ENCODE peak calls at places on chromosomes 16 and 17, in nine cellular contexts. O is GM12878, Q is stomach, S is H1, P is transverse colon, Y is sigmoid colon, D is suprapubic skin, X is upper lobe of left lung, T is HepG2. U is an unnamed sample.

GRCh38 chr17:53707546-53707945 is 115.2 kb upstream of the KIF2B start:
- DNase-seq in P (no peak), O (no peak), Y (no peak), T (no peak), S (no peak), X (no peak), D (no peak), Q (no peak), U (no peak)

GRCh38 chr16:70298988-70299938 is at the start of gene DDX19B:
- DNase-seq in X (peak; percentile 85), D (peak; percentile 88), T (peak; percentile 90), O (no peak), Y (peak; percentile 90), Q (peak; percentile 83), S (peak; percentile 84), P (peak; percentile 87), U (peak; percentile 93)

GRCh38 chr17:80477647-80478478 is 1.5 kb upstream of the NPTX1 start:
- DNase-seq in T (no peak), Q (no peak), O (no peak), Y (peak; percentile 81), S (peak; percentile 82), D (no peak), P (peak; percentile 35), X (no peak), U (no peak)

GRCh38 chr16:21301168-21301894 is 23.2 kb upstream of the CRYM start:
- DNase-seq in D (peak; percentile 91), Q (peak; percentile 72), S (peak; percentile 82), P (peak; percentile 92), T (peak; percentile 88), X (peak; percentile 82), Y (peak; percentile 88), O (peak; percentile 66), U (no peak)

GRCh38 chr16:69839240-69839688 is 77.1 kb downstream of the WWP2 start:
- DNase-seq in Q (no peak), O (no peak), P (peak; percentile 57), D (no peak), T (peak; percentile 79), S (no peak), Y (no peak), X (no peak), U (no peak)

GRCh38 chr16:75250089-75250808 is 1.2 kb downstream of the BCAR1 start:
- DNase-seq in D (no peak), S (no peak), Q (peak; percentile 90), T (no peak), O (no peak), Y (no peak), X (peak; percentile 81), P (peak; percentile 81), U (no peak)

GRCh38 chr16:87584271-87584670 is 18.0 kb upstream of the JPH3 start:
- DNase-seq in X (no peak), T (no peak), P (no peak), S (no peak), D (no peak), Q (no peak), Y (no peak), O (no peak), U (no peak)

GRCh38 chr17:56977673-56978395 is at the start of gene SCPEP1:
- DNase-seq in T (peak; percentile 79), X (peak; percentile 94), O (no peak), Y (peak; percentile 94), S (peak; percentile 84), D (peak; percentile 90), P (peak; percentile 85), Q (peak; percentile 87), U (peak; percentile 98)

GRCh38 chr17:75465039-75465438 is 8.6 kb downstream of the TMEM94 start:
- DNase-seq in Q (no peak), S (no peak), T (no peak), O (no peak), P (no peak), D (no peak), Y (no peak), X (no peak), U (no peak)

GRCh38 chr17:44688675-44689491 is 693 bp downstream of the CCDC43 start:
- DNase-seq in T (peak; percentile 22), D (no peak), Q (no peak), S (no peak), Y (no peak), P (no peak), O (no peak), X (no peak), U (no peak)

GRCh38 chr16:86515420-86515779 is 5.1 kb downstream of the FOXF1 start:
- DNase-seq in X (no peak), T (no peak), Y (peak; percentile 75), P (no peak), Q (no peak), S (peak; percentile 75), O (no peak), D (no peak), U (no peak)

GRCh38 chr17:79706931-79707382 is 23.8 kb upstream of the ENPP7 start:
- DNase-seq in T (no peak), D (no peak), S (no peak), O (no peak), X (no peak), P (peak; percentile 19), Q (no peak), Y (peak; percentile 91), U (no peak)

GRCh38 chr17:47862621-47863440 is 11.9 kb upstream of the SP6 start:
- DNase-seq in X (no peak), Q (no peak), S (no peak), P (no peak), D (no peak), Y (no peak), O (no peak), T (no peak), U (no peak)

GRCh38 chr16:73092236-73092781 is 44.4 kb upstream of the ZFHX3 start:
- DNase-seq in Y (no peak), D (no peak), P (no peak), T (peak; percentile 59), O (no peak), X (no peak), S (no peak), Q (no peak), U (no peak)

GRCh38 chr17:8237175-8237574 is 10.7 kb downstream of the CTC1 start:
- DNase-seq in S (no peak), Q (no peak), D (no peak), P (no peak), X (no peak), O (no peak), T (no peak), Y (no peak), U (no peak)

GRCh38 chr16:27720731-27721547 is 171.0 kb downstream of the KATNIP start:
- DNase-seq in O (no peak), S (no peak), D (no peak), Q (no peak), P (no peak), X (no peak), Y (peak; percentile 61), T (no peak), U (no peak)

GRCh38 chr17:68020451-68020779 is 15.1 kb upstream of the KPNA2 start:
- DNase-seq in S (no peak), D (no peak), T (peak; percentile 41), X (no peak), P (no peak), O (no peak), Y (no peak), Q (no peak), U (no peak)

GRCh38 chr16:22375117-22375962 is 921 bp upstream of the CDR2 start:
- DNase-seq in X (no peak), O (no peak), Y (no peak), Q (no peak), D (no peak), T (peak; percentile 42), S (no peak), P (no peak), U (no peak)
- TF ChIP-seq EP300 in X (no peak), O (no peak), Y (no peak), Q (no peak), D (no peak), T (no peak), S (no peak), P (no peak), U (no peak)

GRCh38 chr17:81710514-81711308 is 1.4 kb upstream of the SLC25A10 start:
- DNase-seq in Q (no peak), S (peak; percentile 77), X (peak; percentile 49), O (no peak), P (peak; percentile 53), D (no peak), Y (no peak), T (peak; percentile 34), U (no peak)
- TF ChIP-seq POLR2A in Q (no peak), S (no peak), X (no peak), O (peak; percentile 73), P (peak; percentile 33), D (no peak), Y (no peak), T (no peak), U (no peak)

GRCh38 chr17:58507123-58507634 is 7.3 kb downstream of the MTMR4 start:
- DNase-seq in S (no peak), P (no peak), D (no peak), T (peak; percentile 78), O (no peak), Q (no peak), X (peak; percentile 77), Y (no peak), U (no peak)
- TF ChIP-seq POLR2AphosphoS5 in S (no peak), P (no peak), D (no peak), T (no peak), O (no peak), Q (no peak), X (no peak), Y (no peak), U (no peak)

GRCh38 chr17:20125724-20126123 is 116.6 kb downstream of the SPECC1 start:
- DNase-seq in O (no peak), S (no peak), D (no peak), T (no peak), X (no peak), Q (no peak), P (no peak), Y (no peak), U (no peak)

GRCh38 chr17:20122236-20122879 is 113.2 kb downstream of the SPECC1 start:
- DNase-seq in X (no peak), Y (no peak), D (no peak), O (no peak), T (no peak), P (no peak), Q (no peak), S (no peak), U (no peak)

GRCh38 chr17:20121359-20122235 is 112.4 kb downstream of the SPECC1 start:
- DNase-seq in X (peak; percentile 53), P (peak; percentile 68), O (peak; percentile 23), D (no peak), T (peak; percentile 50), S (peak; percentile 89), Q (peak; percentile 73), Y (no peak), U (no peak)

GRCh38 chr17:20120835-20121234 is 111.7 kb downstream of the SPECC1 start:
- DNase-seq in P (no peak), O (no peak), S (no peak), Q (no peak), T (no peak), X (no peak), D (no peak), Y (no peak), U (no peak)

GRCh38 chr17:20123209-20123608 is 114.0 kb downstream of the SPECC1 start:
- DNase-seq in P (no peak), T (no peak), O (no peak), D (no peak), Y (no peak), S (no peak), X (no peak), Q (no peak), U (no peak)
- TF ChIP-seq EP300 in P (no peak), T (no peak), O (no peak), D (no peak), Y (no peak), S (no peak), X (no peak), Q (no peak), U (no peak)

GRCh38 chr17:59154721-59155438 is at the start of gene SKA2:
- DNase-seq in X (peak; percentile 95), Y (peak; percentile 99), Q (peak; percentile 97), P (peak; percentile 97), O (peak; percentile 100), T (no peak), D (peak; percentile 98), S (peak; percentile 92), U (peak; percentile 99)
- TF ChIP-seq POLR2A in X (peak; percentile 15), Y (no peak), Q (no peak), P (peak; percentile 26), O (no peak), T (peak; percentile 80), D (no peak), S (peak; percentile 81), U (no peak)

U was measured in esophagus muscularis mucosa.